ENCODE peak calls at places on chromosomes 13 and 19, in eight cellular contexts. One of them, this sample, is unnamed. For H3K4me1, the result is how much of the 10 kb centered on the place peaks cover.

GRCh38 chr13:43154083-43154739 is 130.8 kb downstream of the DNAJC15 start:
- DNase-seq in K562: no peak
- DNase-seq in transverse colon: no peak
- DNase-seq in stomach: no peak
- DNase-seq in thyroid gland: no peak
- DNase-seq in uterus: no peak
- DNase-seq in ovary: no peak
- DNase-seq in breast epithelium: no peak
- DNase-seq in this sample: no peak

GRCh38 chr13:70370924-70371323 is 262.7 kb upstream of the KLHL1 start:
- DNase-seq in K562: no peak
- DNase-seq in transverse colon: no peak
- DNase-seq in stomach: no peak
- DNase-seq in thyroid gland: no peak
- DNase-seq in uterus: no peak
- DNase-seq in ovary: no peak
- DNase-seq in breast epithelium: no peak
- DNase-seq in this sample: no peak

GRCh38 chr19:36032251-36033104 is at the start of gene CLIP3:
- DNase-seq in K562: no peak
- DNase-seq in transverse colon: peak
- DNase-seq in stomach: no peak
- DNase-seq in thyroid gland: no peak
- DNase-seq in uterus: peak
- DNase-seq in ovary: peak
- DNase-seq in breast epithelium: no peak
- DNase-seq in this sample: no peak

GRCh38 chr13:110250258-110250891 is 56.6 kb downstream of the COL4A1 start:
- DNase-seq in K562: no peak
- DNase-seq in transverse colon: no peak
- DNase-seq in stomach: no peak
- DNase-seq in thyroid gland: no peak
- DNase-seq in uterus: peak
- DNase-seq in ovary: no peak
- DNase-seq in breast epithelium: no peak
- DNase-seq in this sample: no peak

GRCh38 chr13:102688306-102688973 is 6.4 kb downstream of the METTL21C start:
- DNase-seq in K562: no peak
- DNase-seq in transverse colon: no peak
- DNase-seq in stomach: no peak
- DNase-seq in thyroid gland: no peak
- DNase-seq in uterus: no peak
- DNase-seq in ovary: no peak
- DNase-seq in breast epithelium: no peak
- DNase-seq in this sample: no peak

GRCh38 chr13:75762967-75763366 is 126.8 kb downstream of the LMO7 start:
- DNase-seq in K562: no peak
- DNase-seq in transverse colon: no peak
- DNase-seq in stomach: no peak
- DNase-seq in thyroid gland: no peak
- DNase-seq in uterus: no peak
- DNase-seq in ovary: no peak
- DNase-seq in breast epithelium: no peak
- DNase-seq in this sample: no peak

GRCh38 chr19:14105680-14106079 is 11.9 kb downstream of the PRKACA start:
- DNase-seq in K562: no peak
- DNase-seq in transverse colon: no peak
- DNase-seq in stomach: no peak
- DNase-seq in thyroid gland: no peak
- DNase-seq in uterus: no peak
- DNase-seq in ovary: no peak
- DNase-seq in breast epithelium: no peak
- DNase-seq in this sample: no peak

GRCh38 chr13:108200781-108201398 is 14.4 kb downstream of the LIG4 start:
- DNase-seq in K562: no peak
- DNase-seq in transverse colon: no peak
- DNase-seq in stomach: no peak
- DNase-seq in thyroid gland: no peak
- DNase-seq in uterus: no peak
- DNase-seq in ovary: no peak
- DNase-seq in breast epithelium: no peak
- DNase-seq in this sample: no peak

GRCh38 chr19:52170863-52171320 is 529 bp downstream of the ZNF836 start:
- DNase-seq in K562: no peak
- DNase-seq in transverse colon: peak
- DNase-seq in stomach: no peak
- DNase-seq in thyroid gland: peak
- DNase-seq in uterus: peak
- DNase-seq in ovary: peak
- DNase-seq in breast epithelium: no peak
- DNase-seq in this sample: no peak

GRCh38 chr19:49165111-49165750 is 7.6 kb downstream of the TRPM4 start:
- DNase-seq in K562: no peak
- DNase-seq in transverse colon: peak
- DNase-seq in stomach: peak
- DNase-seq in thyroid gland: peak
- DNase-seq in uterus: no peak
- DNase-seq in ovary: no peak
- DNase-seq in breast epithelium: peak
- DNase-seq in this sample: peak

GRCh38 chr19:4694211-4694987 is 24.3 kb upstream of the MYDGF start:
- DNase-seq in K562: peak
- DNase-seq in transverse colon: peak
- DNase-seq in stomach: peak
- DNase-seq in thyroid gland: peak
- DNase-seq in uterus: peak
- DNase-seq in ovary: no peak
- DNase-seq in breast epithelium: peak
- DNase-seq in this sample: peak

GRCh38 chr19:2974342-2974932 is 2.9 kb upstream of the TLE6 start:
- DNase-seq in K562: peak
- DNase-seq in transverse colon: no peak
- DNase-seq in stomach: no peak
- DNase-seq in thyroid gland: peak
- DNase-seq in uterus: peak
- DNase-seq in ovary: no peak
- DNase-seq in breast epithelium: peak
- DNase-seq in this sample: no peak

GRCh38 chr19:32458500-32459123 is 53.0 kb downstream of the DPY19L3 start:
- DNase-seq in K562: no peak
- DNase-seq in transverse colon: no peak
- DNase-seq in stomach: no peak
- DNase-seq in thyroid gland: no peak
- DNase-seq in uterus: no peak
- DNase-seq in ovary: no peak
- DNase-seq in breast epithelium: no peak
- DNase-seq in this sample: no peak

GRCh38 chr19:45994456-45994988 is 745 bp upstream of the CCDC61 start:
- DNase-seq in K562: no peak
- DNase-seq in transverse colon: no peak
- DNase-seq in stomach: no peak
- DNase-seq in thyroid gland: no peak
- DNase-seq in uterus: no peak
- DNase-seq in ovary: no peak
- DNase-seq in breast epithelium: no peak
- DNase-seq in this sample: no peak

GRCh38 chr13:110126391-110126961 is 180.5 kb downstream of the COL4A1 start:
- DNase-seq in K562: no peak
- DNase-seq in transverse colon: no peak
- DNase-seq in stomach: no peak
- DNase-seq in thyroid gland: peak
- DNase-seq in uterus: peak
- DNase-seq in ovary: no peak
- DNase-seq in breast epithelium: peak
- DNase-seq in this sample: peak

GRCh38 chr13:56356690-56357089 is 784.0 kb upstream of the PRR20A start:
- DNase-seq in K562: no peak
- DNase-seq in transverse colon: no peak
- DNase-seq in stomach: no peak
- DNase-seq in thyroid gland: no peak
- DNase-seq in uterus: no peak
- DNase-seq in ovary: no peak
- DNase-seq in breast epithelium: no peak
- DNase-seq in this sample: no peak

GRCh38 chr13:96141032-96141431 is 51.1 kb downstream of the HS6ST3 start:
- DNase-seq in K562: no peak
- DNase-seq in transverse colon: no peak
- DNase-seq in stomach: no peak
- DNase-seq in thyroid gland: no peak
- DNase-seq in uterus: no peak
- DNase-seq in ovary: no peak
- DNase-seq in breast epithelium: no peak
- DNase-seq in this sample: no peak

GRCh38 chr13:61252213-61252612 is 163.4 kb downstream of the PCDH20 start:
- DNase-seq in K562: no peak
- DNase-seq in transverse colon: no peak
- DNase-seq in stomach: no peak
- DNase-seq in thyroid gland: no peak
- DNase-seq in uterus: no peak
- DNase-seq in ovary: no peak
- DNase-seq in breast epithelium: no peak
- DNase-seq in this sample: no peak

GRCh38 chr19:39568604-39569003 is 28.6 kb upstream of the EID2 start:
- DNase-seq in K562: no peak
- DNase-seq in transverse colon: no peak
- DNase-seq in stomach: no peak
- DNase-seq in thyroid gland: no peak
- DNase-seq in uterus: no peak
- DNase-seq in ovary: no peak
- DNase-seq in breast epithelium: no peak
- DNase-seq in this sample: no peak

GRCh38 chr13:111245781-111246384 is 74.6 kb upstream of the TEX29 start:
- DNase-seq in K562: no peak
- DNase-seq in transverse colon: no peak
- DNase-seq in stomach: no peak
- DNase-seq in thyroid gland: no peak
- DNase-seq in uterus: no peak
- DNase-seq in ovary: no peak
- DNase-seq in breast epithelium: no peak
- DNase-seq in this sample: peak

DNA sequence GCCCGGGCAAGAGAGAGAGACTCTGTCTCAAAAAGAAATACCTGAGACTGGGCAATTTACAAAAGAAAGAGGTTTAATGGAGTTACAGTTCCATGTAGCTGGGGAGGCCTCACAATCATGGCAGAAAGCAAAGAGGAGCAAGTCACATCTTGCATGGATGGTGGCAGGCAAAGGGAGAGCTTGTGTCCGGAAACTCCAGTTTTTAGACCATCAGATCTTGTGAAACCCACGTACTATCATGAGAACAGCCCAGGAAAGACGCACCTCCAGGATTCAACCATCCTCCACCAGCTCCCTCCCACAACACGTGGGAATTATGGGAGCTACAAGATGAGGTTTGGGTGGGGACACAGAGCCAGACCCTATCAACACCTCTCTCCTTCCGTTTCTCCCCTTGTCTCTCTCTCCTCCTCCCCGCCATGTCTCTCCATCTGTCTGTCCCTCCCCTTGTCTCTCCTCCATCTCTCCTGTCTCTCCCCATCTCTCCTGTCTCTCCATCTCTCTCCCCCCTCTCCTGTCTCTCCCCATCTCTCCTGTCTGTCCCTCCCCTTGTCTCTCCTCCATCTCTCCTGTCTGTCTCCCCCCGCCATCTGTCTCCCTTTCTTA is 10.0 kb downstream of the POLR2E start:
- DNase-seq in K562: no peak
- DNase-seq in transverse colon: no peak
- DNase-seq in stomach: no peak
- DNase-seq in thyroid gland: no peak
- DNase-seq in uterus: no peak
- DNase-seq in ovary: no peak
- DNase-seq in breast epithelium: no peak
- DNase-seq in this sample: no peak
- H3K4me1 ChIP-seq in K562: under half
- H3K4me1 ChIP-seq in transverse colon: under half
- H3K4me1 ChIP-seq in stomach: under half
- H3K4me1 ChIP-seq in thyroid gland: under half
- H3K4me1 ChIP-seq in uterus: under half
- H3K4me1 ChIP-seq in ovary: under half
- H3K4me1 ChIP-seq in breast epithelium: under half
- H3K4me1 ChIP-seq in this sample: under half

GRCh38 chr13:46641274-46642081 is 88.5 kb downstream of the LRCH1 start:
- DNase-seq in K562: no peak
- DNase-seq in transverse colon: no peak
- DNase-seq in stomach: peak
- DNase-seq in thyroid gland: peak
- DNase-seq in uterus: no peak
- DNase-seq in ovary: no peak
- DNase-seq in breast epithelium: no peak
- DNase-seq in this sample: no peak
- H3K27ac ChIP-seq in K562: no peak
- H3K27ac ChIP-seq in transverse colon: peak
- H3K27ac ChIP-seq in stomach: peak
- H3K27ac ChIP-seq in thyroid gland: peak
- H3K27ac ChIP-seq in uterus: peak
- H3K27ac ChIP-seq in ovary: peak
- H3K27ac ChIP-seq in breast epithelium: peak
- H3K27ac ChIP-seq in this sample: peak

GRCh38 chr19:33521480-33522370 is at the start of gene PEPD:
- DNase-seq in K562: peak
- DNase-seq in transverse colon: peak
- DNase-seq in stomach: peak
- DNase-seq in thyroid gland: peak
- DNase-seq in uterus: peak
- DNase-seq in ovary: peak
- DNase-seq in breast epithelium: peak
- DNase-seq in this sample: peak
- TF ChIP-seq POLR2A in K562: peak
- TF ChIP-seq POLR2A in transverse colon: peak
- TF ChIP-seq POLR2A in stomach: no peak
- TF ChIP-seq POLR2A in thyroid gland: peak
- TF ChIP-seq POLR2A in uterus: peak
- TF ChIP-seq POLR2A in ovary: no peak
- TF ChIP-seq POLR2A in breast epithelium: no peak
- TF ChIP-seq POLR2A in this sample: peak

DNA sequence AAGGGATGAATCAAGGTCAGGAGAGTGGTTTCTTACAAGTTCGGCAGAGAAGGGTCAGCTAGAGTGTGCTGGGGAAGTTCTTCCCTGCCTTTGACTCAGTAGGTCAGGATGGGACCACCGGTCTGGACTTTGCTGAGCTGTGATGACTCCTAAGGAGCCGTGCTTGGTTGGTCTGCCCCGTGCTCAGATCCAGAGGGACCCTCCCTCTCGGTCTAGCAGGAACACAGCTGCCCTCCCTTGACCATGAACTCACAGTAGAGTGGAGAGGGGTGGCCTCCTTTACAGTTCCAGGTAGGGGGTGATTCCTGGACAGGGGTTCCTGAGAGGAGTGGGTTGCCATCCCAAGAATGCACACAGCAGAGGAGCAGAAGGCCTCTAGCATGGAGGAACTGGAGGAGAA is 4.3 kb downstream of the RPS19 start:
- DNase-seq in K562: no peak
- DNase-seq in transverse colon: no peak
- DNase-seq in stomach: no peak
- DNase-seq in thyroid gland: no peak
- DNase-seq in uterus: no peak
- DNase-seq in ovary: no peak
- DNase-seq in breast epithelium: no peak
- DNase-seq in this sample: no peak
- H3K4me1 ChIP-seq in K562: under half
- H3K4me1 ChIP-seq in transverse colon: half or more
- H3K4me1 ChIP-seq in stomach: half or more
- H3K4me1 ChIP-seq in thyroid gland: under half
- H3K4me1 ChIP-seq in uterus: under half
- H3K4me1 ChIP-seq in ovary: under half
- H3K4me1 ChIP-seq in breast epithelium: under half
- H3K4me1 ChIP-seq in this sample: under half